ENCODE peak calls at places on chromosomes 13 and 19, in seven cellular contexts. L is MM.1S, T is GM23248, U is neural progenitor cell, V is HCT116, C is GM23338, D is hepatocyte. Z is an unnamed sample.

GRCh38 chr19:39236527-39236926 is 8.3 kb downstream of the IFNL3 start:
- DNase-seq in L (no peak), T (no peak), V (no peak), D (no peak), C (no peak), U (no peak), Z (no peak)

GRCh38 chr19:17469371-17470203 is 737 bp upstream of the SLC27A1 start:
- DNase-seq in C (peak; percentile 98), V (peak; percentile 96), U (peak; percentile 99), T (peak; percentile 99), D (peak; percentile 96), L (peak; percentile 83), Z (peak; percentile 88)

GRCh38 chr13:87120476-87120875 is 550.7 kb upstream of the SLITRK5 start:
- DNase-seq in T (peak; percentile 55), U (no peak), V (no peak), C (no peak), L (no peak), D (no peak), Z (no peak)

GRCh38 chr13:43269037-43269476 is 245.7 kb downstream of the DNAJC15 start:
- DNase-seq in T (peak; percentile 92), U (no peak), L (no peak), V (no peak), D (peak; percentile 86), C (no peak), Z (no peak)

GRCh38 chr13:36813226-36813625 is 5.8 kb upstream of the RFXAP start:
- DNase-seq in D (no peak), L (no peak), V (no peak), T (no peak), U (no peak), C (no peak), Z (no peak)

GRCh38 chr13:113150545-113151365 is 7.7 kb upstream of the PROZ start:
- DNase-seq in L (no peak), D (no peak), V (no peak), U (no peak), T (no peak), C (no peak), Z (no peak)

GRCh38 chr13:59533561-59534337 is 630.0 kb downstream of the DIAPH3 start:
- DNase-seq in C (no peak), L (no peak), T (no peak), D (no peak), U (no peak), V (no peak), Z (no peak)

GRCh38 chr13:79062291-79062690 is 343.8 kb downstream of the RBM26 start:
- DNase-seq in U (no peak), L (no peak), T (no peak), C (peak; percentile 46), D (no peak), V (no peak), Z (peak; percentile 2)

GRCh38 chr13:60329221-60329983 is 67.6 kb upstream of the TDRD3 start:
- DNase-seq in D (peak; percentile 67), V (peak; percentile 18), T (peak; percentile 42), C (peak; percentile 87), U (peak; percentile 77), L (peak; percentile 16), Z (peak; percentile 41)

GRCh38 chr13:24307211-24308067 is 1.9 kb upstream of the C1QTNF9 start:
- DNase-seq in U (peak; percentile 18), V (no peak), C (no peak), D (no peak), T (no peak), L (no peak), Z (no peak)

GRCh38 chr13:99415851-99416331 is 85.4 kb upstream of the TM9SF2 start:
- DNase-seq in C (no peak), V (no peak), L (no peak), U (no peak), D (no peak), T (no peak), Z (no peak)

GRCh38 chr13:36841411-36841810 is 22.4 kb downstream of the RFXAP start:
- DNase-seq in C (no peak), V (no peak), T (no peak), D (no peak), U (no peak), L (no peak), Z (no peak)

GRCh38 chr13:43661321-43661720 is 125.5 kb downstream of the ENOX1 start:
- DNase-seq in C (no peak), V (no peak), D (no peak), L (no peak), U (no peak), T (no peak), Z (no peak)

GRCh38 chr13:34738251-34739170 is 203.6 kb upstream of the NBEA start:
- DNase-seq in C (no peak), L (no peak), D (no peak), T (no peak), V (no peak), U (no peak), Z (no peak)

GRCh38 chr13:25912961-25913360 is 138.9 kb downstream of the SHISA2 start:
- DNase-seq in V (no peak), C (no peak), U (no peak), D (no peak), L (no peak), T (no peak), Z (no peak)

GRCh38 chr13:81821259-81821658 is 1480.3 kb upstream of the SPRY2 start:
- DNase-seq in U (no peak), C (no peak), V (no peak), D (no peak), L (no peak), T (no peak), Z (no peak)

GRCh38 chr13:50038266-50038665 is 23.0 kb downstream of the KCNRG start:
- DNase-seq in U (no peak), V (no peak), D (no peak), L (no peak), T (no peak), C (no peak), Z (no peak)

GRCh38 chr19:13817018-13817614 is 21.9 kb downstream of the ZSWIM4 start:
- DNase-seq in U (peak; percentile 94), L (peak; percentile 94), C (peak; percentile 100), D (peak; percentile 48), V (no peak), T (peak; percentile 30), Z (no peak)

GRCh38 chr19:13814550-13814949 is 19.3 kb downstream of the ZSWIM4 start:
- DNase-seq in V (no peak), C (no peak), T (no peak), U (no peak), L (no peak), D (no peak), Z (no peak)

GRCh38 chr19:13821292-13821691 is 26.0 kb downstream of the ZSWIM4 start:
- DNase-seq in C (no peak), D (no peak), L (no peak), T (no peak), V (no peak), U (no peak), Z (no peak)

GRCh38 chr19:13819242-13819641 is 24.0 kb downstream of the ZSWIM4 start:
- DNase-seq in U (no peak), L (no peak), D (no peak), T (no peak), V (no peak), C (no peak), Z (no peak)

DNA sequence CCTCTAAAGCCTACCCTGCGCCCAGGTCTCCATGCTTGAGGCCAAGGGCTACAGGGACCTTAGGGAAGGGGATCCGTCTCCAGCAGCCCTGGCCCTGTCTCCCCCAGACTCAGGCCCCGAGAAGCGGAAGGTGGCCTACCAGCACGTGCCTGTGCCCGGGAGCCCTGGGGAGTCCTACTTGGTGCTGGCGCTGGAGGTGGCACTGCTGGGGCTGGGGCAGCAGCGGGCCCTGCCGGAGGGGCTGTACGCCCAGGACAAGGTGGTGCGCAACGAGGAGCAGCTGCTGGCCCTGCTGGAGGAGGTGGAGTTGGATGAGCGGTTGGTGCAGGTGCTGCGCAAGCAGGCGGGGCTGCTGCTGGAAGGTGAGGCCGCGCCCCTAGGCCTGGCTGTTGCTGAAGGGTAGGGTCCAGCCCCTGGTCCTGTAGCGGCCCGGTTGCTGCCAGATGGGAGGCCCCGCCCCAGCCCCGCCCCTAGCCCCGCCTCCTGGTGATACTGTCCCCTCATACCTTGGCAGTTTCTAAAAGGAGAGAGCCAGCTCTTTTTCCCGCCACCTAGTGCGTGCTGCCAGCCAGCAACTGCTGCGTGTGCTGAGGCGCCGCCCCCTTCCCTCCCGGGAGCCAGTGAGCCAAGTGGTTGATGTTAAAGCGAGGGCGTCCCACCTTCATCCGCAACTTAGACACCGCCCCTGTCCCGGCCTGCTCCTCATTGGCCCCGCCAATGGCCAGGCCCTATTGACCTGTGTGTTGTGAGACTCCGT is 22.6 kb downstream of the ZSWIM4 start:
- DNase-seq in L (peak; percentile 99), U (peak; percentile 94), C (peak; percentile 99), D (peak; percentile 81), T (peak; percentile 30), V (no peak), Z (no peak)
- TF ChIP-seq EZH2phosphoT487 in L (no peak), U (no peak), C (no peak), D (no peak), T (no peak), V (no peak), Z (no peak)

GRCh38 chr13:27401210-27401609 is 23.2 kb upstream of the GTF3A start:
- DNase-seq in V (no peak), D (peak; percentile 20), U (no peak), L (no peak), C (no peak), T (peak; percentile 12), Z (no peak)

GRCh38 chr13:27395007-27395510 is 29.4 kb upstream of the GTF3A start:
- DNase-seq in V (no peak), D (no peak), U (peak; percentile 57), L (no peak), T (no peak), C (no peak), Z (no peak)

GRCh38 chr13:27393101-27393500 is 31.3 kb upstream of the GTF3A start:
- DNase-seq in U (no peak), V (no peak), D (no peak), T (peak; percentile 34), C (no peak), L (no peak), Z (no peak)

GRCh38 chr13:27396252-27396846 is 28.1 kb upstream of the GTF3A start:
- DNase-seq in L (no peak), T (no peak), U (no peak), V (no peak), D (peak; percentile 30), C (no peak), Z (no peak)
- TF ChIP-seq EZH2phosphoT487 in L (no peak), T (no peak), U (no peak), V (no peak), D (no peak), C (no peak), Z (no peak)

GRCh38 chr19:48445256-48445605 is 552 bp upstream of the GRWD1 start:
- DNase-seq in C (peak; percentile 84), D (peak; percentile 85), L (peak; percentile 84), U (peak; percentile 83), V (peak; percentile 77), T (peak; percentile 97), Z (peak; percentile 90)
- TF ChIP-seq EZH2phosphoT487 in C (no peak), D (no peak), L (no peak), U (no peak), V (no peak), T (peak; percentile 35), Z (no peak)

DNA sequence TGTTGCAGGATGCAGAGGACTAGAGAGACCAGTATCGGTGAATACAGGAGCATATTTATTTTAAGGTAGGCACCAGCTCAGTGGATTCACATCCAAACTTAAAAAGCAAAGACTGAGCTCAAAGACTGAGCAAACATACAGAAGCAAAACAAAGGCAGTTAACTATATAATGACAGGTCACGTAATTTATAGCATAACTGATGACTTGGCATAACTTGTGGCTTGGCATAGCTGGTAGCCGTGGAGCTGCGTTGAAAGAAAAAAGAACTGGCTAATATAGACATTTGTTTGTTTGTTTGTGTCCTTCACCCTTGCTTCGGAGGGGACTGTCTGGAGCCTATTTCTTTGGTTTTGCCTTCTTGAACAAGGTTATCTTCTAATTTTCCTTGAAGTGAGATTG is 33.7 kb downstream of the ZNF493 start:
- DNase-seq in V (no peak), D (no peak), U (no peak), C (no peak), T (no peak), L (no peak), Z (no peak)
- TF ChIP-seq EZH2phosphoT487 in V (no peak), D (no peak), U (no peak), C (no peak), T (no peak), L (no peak), Z (no peak)